ENCODE peak calls at places on chromosomes 13 and 19, in eight cellular contexts. One of them, this sample, is unnamed.

GRCh38 chr13:75938811-75939525 is 302.8 kb downstream of the LMO7 start:
- DNase-seq in mesothelial cell of epicardium: no peak
- DNase-seq in prostate gland: no peak
- DNase-seq in PC-3: peak; percentile 80
- DNase-seq in HFFc6: no peak
- DNase-seq in endothelial cell: no peak
- DNase-seq in astrocyte of the spinal cord: peak; percentile 24
- DNase-seq in astrocyte of the cerebellum: peak; percentile 13
- DNase-seq in this sample: no peak

GRCh38 chr19:32406161-32407003 is 812 bp downstream of the DPY19L3 start:
- DNase-seq in mesothelial cell of epicardium: no peak
- DNase-seq in prostate gland: peak; percentile 55
- DNase-seq in PC-3: no peak
- DNase-seq in HFFc6: no peak
- DNase-seq in endothelial cell: no peak
- DNase-seq in astrocyte of the spinal cord: peak; percentile 10
- DNase-seq in astrocyte of the cerebellum: no peak
- DNase-seq in this sample: no peak

GRCh38 chr13:99985886-99986527 is 4.4 kb downstream of the ZIC2 start:
- DNase-seq in mesothelial cell of epicardium: no peak
- DNase-seq in prostate gland: no peak
- DNase-seq in PC-3: no peak
- DNase-seq in HFFc6: no peak
- DNase-seq in endothelial cell: no peak
- DNase-seq in astrocyte of the spinal cord: peak; percentile 43
- DNase-seq in astrocyte of the cerebellum: no peak
- DNase-seq in this sample: no peak

GRCh38 chr13:28047784-28048388 is 52.5 kb downstream of the FLT3 start:
- DNase-seq in mesothelial cell of epicardium: no peak
- DNase-seq in prostate gland: no peak
- DNase-seq in PC-3: peak; percentile 42
- DNase-seq in HFFc6: peak; percentile 68
- DNase-seq in endothelial cell: no peak
- DNase-seq in astrocyte of the spinal cord: peak; percentile 13
- DNase-seq in astrocyte of the cerebellum: no peak
- DNase-seq in this sample: no peak

GRCh38 chr13:42063105-42063504 is 14.7 kb downstream of the DGKH start:
- DNase-seq in mesothelial cell of epicardium: no peak
- DNase-seq in prostate gland: no peak
- DNase-seq in PC-3: no peak
- DNase-seq in HFFc6: no peak
- DNase-seq in endothelial cell: no peak
- DNase-seq in astrocyte of the spinal cord: no peak
- DNase-seq in astrocyte of the cerebellum: no peak
- DNase-seq in this sample: no peak

GRCh38 chr13:19072543-19072942 is 109.1 kb downstream of the TUBA3C start:
- DNase-seq in mesothelial cell of epicardium: no peak
- DNase-seq in prostate gland: no peak
- DNase-seq in PC-3: no peak
- DNase-seq in HFFc6: no peak
- DNase-seq in endothelial cell: no peak
- DNase-seq in astrocyte of the spinal cord: no peak
- DNase-seq in astrocyte of the cerebellum: no peak
- DNase-seq in this sample: no peak

GRCh38 chr13:59522652-59523051 is 641.1 kb downstream of the DIAPH3 start:
- DNase-seq in mesothelial cell of epicardium: no peak
- DNase-seq in prostate gland: no peak
- DNase-seq in PC-3: no peak
- DNase-seq in HFFc6: no peak
- DNase-seq in endothelial cell: no peak
- DNase-seq in astrocyte of the spinal cord: no peak
- DNase-seq in astrocyte of the cerebellum: no peak
- DNase-seq in this sample: no peak

GRCh38 chr13:44809152-44809551 is 180.1 kb downstream of the NUFIP1 start:
- DNase-seq in mesothelial cell of epicardium: no peak
- DNase-seq in prostate gland: no peak
- DNase-seq in PC-3: no peak
- DNase-seq in HFFc6: no peak
- DNase-seq in endothelial cell: no peak
- DNase-seq in astrocyte of the spinal cord: no peak
- DNase-seq in astrocyte of the cerebellum: no peak
- DNase-seq in this sample: no peak

GRCh38 chr19:40662925-40663711 is 27.3 kb downstream of the NUMBL start:
- DNase-seq in mesothelial cell of epicardium: peak; percentile 93
- DNase-seq in prostate gland: peak; percentile 88
- DNase-seq in PC-3: peak; percentile 82
- DNase-seq in HFFc6: peak; percentile 64
- DNase-seq in endothelial cell: peak; percentile 95
- DNase-seq in astrocyte of the spinal cord: peak; percentile 84
- DNase-seq in astrocyte of the cerebellum: peak; percentile 59
- DNase-seq in this sample: peak; percentile 97

DNA sequence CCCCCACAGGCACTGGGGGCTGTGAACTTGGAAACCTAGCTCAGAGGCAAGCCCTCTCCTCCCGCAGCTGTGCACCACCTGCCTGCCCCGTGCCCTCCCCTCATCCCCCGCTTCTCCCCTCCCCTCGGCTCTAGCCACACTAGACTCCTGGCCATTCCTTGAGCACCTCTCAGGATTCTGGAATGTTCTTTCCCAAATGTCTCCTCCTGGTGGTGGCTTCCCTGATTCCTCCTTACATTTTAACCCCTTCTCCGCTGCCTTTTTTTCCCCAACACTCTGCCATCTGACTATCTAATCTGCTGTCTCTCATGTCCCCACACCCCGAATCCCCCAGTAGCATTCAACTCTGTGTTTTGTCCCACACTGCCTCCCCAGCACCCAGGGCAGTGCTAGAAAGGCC is 6.7 kb downstream of the NANOS3 start:
- DNase-seq in mesothelial cell of epicardium: no peak
- DNase-seq in prostate gland: no peak
- DNase-seq in PC-3: no peak
- DNase-seq in HFFc6: no peak
- DNase-seq in endothelial cell: no peak
- DNase-seq in astrocyte of the spinal cord: no peak
- DNase-seq in astrocyte of the cerebellum: no peak
- DNase-seq in this sample: no peak
- TF ChIP-seq CTCF in mesothelial cell of epicardium: no peak
- TF ChIP-seq CTCF in prostate gland: no peak
- TF ChIP-seq CTCF in PC-3: peak; percentile 54
- TF ChIP-seq CTCF in HFFc6: peak; percentile 62
- TF ChIP-seq CTCF in endothelial cell: no peak
- TF ChIP-seq CTCF in astrocyte of the spinal cord: peak; percentile 34
- TF ChIP-seq CTCF in astrocyte of the cerebellum: no peak
- TF ChIP-seq CTCF in this sample: no peak

GRCh38 chr19:48418317-48419064 is 25.0 kb downstream of the GRIN2D start:
- DNase-seq in mesothelial cell of epicardium: no peak
- DNase-seq in prostate gland: no peak
- DNase-seq in PC-3: peak; percentile 14
- DNase-seq in HFFc6: peak; percentile 40
- DNase-seq in endothelial cell: no peak
- DNase-seq in astrocyte of the spinal cord: peak; percentile 52
- DNase-seq in astrocyte of the cerebellum: no peak
- DNase-seq in this sample: no peak
- TF ChIP-seq CTCF in mesothelial cell of epicardium: no peak
- TF ChIP-seq CTCF in prostate gland: no peak
- TF ChIP-seq CTCF in PC-3: peak; percentile 13
- TF ChIP-seq CTCF in HFFc6: no peak
- TF ChIP-seq CTCF in endothelial cell: no peak
- TF ChIP-seq CTCF in astrocyte of the spinal cord: peak; percentile 35
- TF ChIP-seq CTCF in astrocyte of the cerebellum: peak; percentile 22
- TF ChIP-seq CTCF in this sample: no peak

GRCh38 chr19:42594617-42595489 is at the start of gene CEACAM8:
- DNase-seq in mesothelial cell of epicardium: no peak
- DNase-seq in prostate gland: no peak
- DNase-seq in PC-3: no peak
- DNase-seq in HFFc6: no peak
- DNase-seq in endothelial cell: no peak
- DNase-seq in astrocyte of the spinal cord: no peak
- DNase-seq in astrocyte of the cerebellum: no peak
- DNase-seq in this sample: no peak
- TF ChIP-seq CTCF in mesothelial cell of epicardium: no peak
- TF ChIP-seq CTCF in prostate gland: no peak
- TF ChIP-seq CTCF in PC-3: peak; percentile 8
- TF ChIP-seq CTCF in HFFc6: no peak
- TF ChIP-seq CTCF in endothelial cell: no peak
- TF ChIP-seq CTCF in astrocyte of the spinal cord: no peak
- TF ChIP-seq CTCF in astrocyte of the cerebellum: no peak
- TF ChIP-seq CTCF in this sample: no peak

DNA sequence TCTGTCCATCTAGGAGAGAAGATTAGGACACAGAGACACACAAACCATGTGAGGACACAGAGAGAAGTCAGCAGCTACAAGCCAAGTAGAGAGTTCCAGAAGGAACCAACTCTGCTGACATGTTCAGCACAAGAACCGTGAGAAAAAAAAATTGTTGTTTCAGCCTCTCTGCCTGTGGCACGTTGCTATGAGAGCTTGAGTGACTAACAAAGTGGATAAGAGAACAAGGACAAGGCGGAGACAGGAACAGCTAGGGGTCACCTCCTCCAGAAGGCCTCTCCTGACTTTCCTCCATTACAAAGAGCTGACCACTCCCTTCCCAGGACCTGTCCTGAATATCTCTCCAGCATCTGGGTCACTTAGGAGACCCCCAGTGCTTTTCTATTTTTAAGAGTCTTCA is 5.6 kb upstream of the SIGLEC12 start:
- DNase-seq in mesothelial cell of epicardium: no peak
- DNase-seq in prostate gland: no peak
- DNase-seq in PC-3: no peak
- DNase-seq in HFFc6: no peak
- DNase-seq in endothelial cell: no peak
- DNase-seq in astrocyte of the spinal cord: no peak
- DNase-seq in astrocyte of the cerebellum: no peak
- DNase-seq in this sample: no peak
- TF ChIP-seq CTCF in mesothelial cell of epicardium: no peak
- TF ChIP-seq CTCF in prostate gland: no peak
- TF ChIP-seq CTCF in PC-3: no peak
- TF ChIP-seq CTCF in HFFc6: no peak
- TF ChIP-seq CTCF in endothelial cell: no peak
- TF ChIP-seq CTCF in astrocyte of the spinal cord: no peak
- TF ChIP-seq CTCF in astrocyte of the cerebellum: no peak
- TF ChIP-seq CTCF in this sample: no peak

DNA sequence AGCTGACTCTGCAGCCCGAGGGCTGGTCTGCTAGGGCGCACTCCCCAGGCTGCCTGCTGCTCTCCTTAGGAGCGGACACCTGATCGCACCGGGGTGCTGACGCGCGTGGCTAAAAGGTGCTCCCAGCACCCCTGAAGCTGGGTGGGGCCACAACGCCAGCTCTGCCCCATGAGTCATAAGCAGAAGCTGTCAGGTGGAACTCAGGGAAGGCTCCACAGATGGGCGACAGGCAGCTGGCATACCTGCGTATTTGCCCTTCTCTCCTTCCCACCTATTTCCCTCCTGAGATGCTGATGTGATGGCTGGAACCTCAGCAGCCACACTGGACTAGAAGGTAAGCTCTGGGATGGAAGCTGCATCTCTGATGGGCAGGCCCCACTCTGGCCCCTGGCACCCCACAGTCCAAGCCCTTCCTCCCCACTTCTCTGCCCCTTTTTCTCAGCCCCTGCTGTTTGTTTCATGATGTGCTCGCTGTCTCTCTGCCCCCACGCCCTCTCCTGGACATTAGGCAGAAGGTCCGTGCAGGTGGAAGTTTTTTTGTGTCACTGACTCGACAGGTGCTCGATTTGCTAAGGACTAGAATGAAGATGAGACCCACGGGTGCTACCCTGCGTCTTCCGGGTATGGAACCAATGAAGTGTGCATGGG is 30.3 kb upstream of the CACTIN start:
- DNase-seq in mesothelial cell of epicardium: no peak
- DNase-seq in prostate gland: no peak
- DNase-seq in PC-3: peak; percentile 59
- DNase-seq in HFFc6: no peak
- DNase-seq in endothelial cell: no peak
- DNase-seq in astrocyte of the spinal cord: no peak
- DNase-seq in astrocyte of the cerebellum: no peak
- DNase-seq in this sample: no peak
- TF ChIP-seq CTCF in mesothelial cell of epicardium: no peak
- TF ChIP-seq CTCF in prostate gland: no peak
- TF ChIP-seq CTCF in PC-3: peak; percentile 24
- TF ChIP-seq CTCF in HFFc6: peak; percentile 37
- TF ChIP-seq CTCF in endothelial cell: no peak
- TF ChIP-seq CTCF in astrocyte of the spinal cord: no peak
- TF ChIP-seq CTCF in astrocyte of the cerebellum: no peak
- TF ChIP-seq CTCF in this sample: no peak

DNA sequence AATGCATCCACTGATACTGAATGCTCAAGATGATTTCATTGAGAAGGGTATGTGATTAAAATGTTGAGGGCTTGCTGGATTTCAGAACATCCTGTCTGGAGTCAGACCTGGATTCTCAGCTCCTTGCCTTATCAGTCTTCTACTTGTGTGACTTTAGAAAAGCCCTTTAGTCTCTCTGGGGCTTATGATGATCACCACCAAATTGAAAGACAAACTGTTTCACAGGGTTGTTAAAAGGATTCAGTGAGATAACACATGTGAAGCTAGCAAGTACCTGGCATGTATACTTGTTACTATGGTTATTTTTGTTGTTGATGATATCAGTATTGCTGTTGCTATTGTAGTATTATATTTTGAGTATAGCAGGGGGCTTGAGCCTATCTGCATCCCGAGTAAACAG is 118.5 kb downstream of the GPC6 start:
- DNase-seq in mesothelial cell of epicardium: no peak
- DNase-seq in prostate gland: no peak
- DNase-seq in PC-3: no peak
- DNase-seq in HFFc6: no peak
- DNase-seq in endothelial cell: no peak
- DNase-seq in astrocyte of the spinal cord: no peak
- DNase-seq in astrocyte of the cerebellum: no peak
- DNase-seq in this sample: no peak
- TF ChIP-seq CTCF in mesothelial cell of epicardium: no peak
- TF ChIP-seq CTCF in prostate gland: no peak
- TF ChIP-seq CTCF in PC-3: no peak
- TF ChIP-seq CTCF in HFFc6: no peak
- TF ChIP-seq CTCF in endothelial cell: no peak
- TF ChIP-seq CTCF in astrocyte of the spinal cord: no peak
- TF ChIP-seq CTCF in astrocyte of the cerebellum: no peak
- TF ChIP-seq CTCF in this sample: no peak

This sample was measured in nephron progenitor cell.